ENCODE peak calls at places on chromosomes 5 and 9, in seven cellular contexts. One of them, this sample, is unnamed.

GRCh38 chr5:15674716-15675115 is 174.7 kb downstream of the FBXL7 start:
- DNase-seq in HFF-Myc: no peak
- DNase-seq in transverse colon: no peak
- DNase-seq in stimulated activated naive B cell treated with anti-CD40 and anti-IgM and Interleukin-4, amounts not matched to agents 10 μg/mL and 1 μg/mL and 100 μg/mL, for 72 hours: no peak
- DNase-seq in ELF-1: no peak
- DNase-seq in NCI-H2081: no peak
- DNase-seq in frontal cortex: no peak
- DNase-seq in this sample: no peak

GRCh38 chr5:68214472-68215207 is 916 bp upstream of the PIK3R1 start:
- DNase-seq in HFF-Myc: no peak
- DNase-seq in transverse colon: no peak
- DNase-seq in stimulated activated naive B cell treated with anti-CD40 and anti-IgM and Interleukin-4, amounts not matched to agents 10 μg/mL and 1 μg/mL and 100 μg/mL, for 72 hours: no peak
- DNase-seq in ELF-1: no peak
- DNase-seq in NCI-H2081: no peak
- DNase-seq in frontal cortex: peak
- DNase-seq in this sample: no peak

GRCh38 chr5:129199308-129199707 is 104.8 kb downstream of the ISOC1 start:
- DNase-seq in HFF-Myc: no peak
- DNase-seq in transverse colon: no peak
- DNase-seq in stimulated activated naive B cell treated with anti-CD40 and anti-IgM and Interleukin-4, amounts not matched to agents 10 μg/mL and 1 μg/mL and 100 μg/mL, for 72 hours: no peak
- DNase-seq in ELF-1: no peak
- DNase-seq in NCI-H2081: no peak
- DNase-seq in frontal cortex: no peak
- DNase-seq in this sample: no peak

GRCh38 chr5:78890663-78891379 is 94.3 kb downstream of the ARSB start:
- DNase-seq in HFF-Myc: no peak
- DNase-seq in transverse colon: no peak
- DNase-seq in stimulated activated naive B cell treated with anti-CD40 and anti-IgM and Interleukin-4, amounts not matched to agents 10 μg/mL and 1 μg/mL and 100 μg/mL, for 72 hours: no peak
- DNase-seq in ELF-1: no peak
- DNase-seq in NCI-H2081: no peak
- DNase-seq in frontal cortex: no peak
- DNase-seq in this sample: no peak

GRCh38 chr9:37984672-37985611 is 81.0 kb upstream of the SLC25A51 start:
- DNase-seq in HFF-Myc: no peak
- DNase-seq in transverse colon: peak
- DNase-seq in stimulated activated naive B cell treated with anti-CD40 and anti-IgM and Interleukin-4, amounts not matched to agents 10 μg/mL and 1 μg/mL and 100 μg/mL, for 72 hours: no peak
- DNase-seq in ELF-1: peak
- DNase-seq in NCI-H2081: peak
- DNase-seq in frontal cortex: no peak
- DNase-seq in this sample: no peak

GRCh38 chr5:52725065-52725746 is 62.5 kb upstream of the ITGA1 start:
- DNase-seq in HFF-Myc: no peak
- DNase-seq in transverse colon: peak
- DNase-seq in stimulated activated naive B cell treated with anti-CD40 and anti-IgM and Interleukin-4, amounts not matched to agents 10 μg/mL and 1 μg/mL and 100 μg/mL, for 72 hours: no peak
- DNase-seq in ELF-1: no peak
- DNase-seq in NCI-H2081: no peak
- DNase-seq in frontal cortex: no peak
- DNase-seq in this sample: no peak

GRCh38 chr5:163248856-163249255 is 188.5 kb upstream of the CCNG1 start:
- DNase-seq in HFF-Myc: no peak
- DNase-seq in transverse colon: no peak
- DNase-seq in stimulated activated naive B cell treated with anti-CD40 and anti-IgM and Interleukin-4, amounts not matched to agents 10 μg/mL and 1 μg/mL and 100 μg/mL, for 72 hours: no peak
- DNase-seq in ELF-1: no peak
- DNase-seq in NCI-H2081: no peak
- DNase-seq in frontal cortex: no peak
- DNase-seq in this sample: no peak

GRCh38 chr5:135468541-135468940 is 16.4 kb upstream of the TIFAB start:
- DNase-seq in HFF-Myc: no peak
- DNase-seq in transverse colon: no peak
- DNase-seq in stimulated activated naive B cell treated with anti-CD40 and anti-IgM and Interleukin-4, amounts not matched to agents 10 μg/mL and 1 μg/mL and 100 μg/mL, for 72 hours: no peak
- DNase-seq in ELF-1: no peak
- DNase-seq in NCI-H2081: no peak
- DNase-seq in frontal cortex: no peak
- DNase-seq in this sample: no peak

GRCh38 chr9:84235516-84235915 is 105.0 kb downstream of the SLC28A3 start:
- DNase-seq in HFF-Myc: no peak
- DNase-seq in transverse colon: no peak
- DNase-seq in stimulated activated naive B cell treated with anti-CD40 and anti-IgM and Interleukin-4, amounts not matched to agents 10 μg/mL and 1 μg/mL and 100 μg/mL, for 72 hours: no peak
- DNase-seq in ELF-1: no peak
- DNase-seq in NCI-H2081: no peak
- DNase-seq in frontal cortex: no peak
- DNase-seq in this sample: no peak